ENCODE peak calls at places on chromosomes 7 and 10, in seven cellular contexts. E is anterior cingulate cortex; X is HT1080; H is activated T-cell treated with anti-CD3 and anti-CD28 coated beads for 48 hours; B is activated CD4-positive, alpha-beta T cell treated with anti-CD3 and anti-CD28 coated beads for 36 hours; J is OCI-LY7; Q is pancreas. L is an unnamed sample.

GRCh38 chr7:73701357-73701995 is 18.0 kb downstream of the STX1A start:
- DNase-seq in E (peak; percentile 39), X (peak; percentile 61), H (no peak), B (peak; percentile 59), J (peak; percentile 35), Q (peak; percentile 60), L (no peak)

GRCh38 chr7:157309990-157310668 is 26.7 kb upstream of the DNAJB6 start:
- DNase-seq in E (no peak), X (peak; percentile 98), H (no peak), B (no peak), J (no peak), Q (no peak), L (no peak)

GRCh38 chr10:45354261-45354660 is 19.8 kb upstream of the ALOX5 start:
- DNase-seq in E (no peak), X (peak; percentile 62), H (no peak), B (no peak), J (no peak), Q (no peak), L (no peak)

GRCh38 chr10:49076741-49077521 is 38.4 kb downstream of the VSTM4 start:
- DNase-seq in E (no peak), X (no peak), H (peak; percentile 8), B (peak; percentile 43), J (peak; percentile 54), Q (no peak), L (peak; percentile 8)

GRCh38 chr10:451021-451471 is 238.4 kb downstream of the DIP2C start:
- DNase-seq in E (no peak), X (no peak), H (peak; percentile 36), B (peak; percentile 77), J (peak; percentile 93), Q (no peak), L (peak; percentile 64)

GRCh38 chr7:132500727-132501410 is 75.4 kb downstream of the PLXNA4 start:
- DNase-seq in E (no peak), X (peak; percentile 23), H (no peak), B (no peak), J (no peak), Q (peak; percentile 40), L (no peak)

GRCh38 chr10:92920866-92921265 is 72.5 kb downstream of the EXOC6 start:
- DNase-seq in E (no peak), X (no peak), H (no peak), B (no peak), J (no peak), Q (no peak), L (no peak)

GRCh38 chr7:133977409-133978274 is 149.5 kb upstream of the LRGUK start:
- DNase-seq in E (no peak), X (no peak), H (no peak), B (no peak), J (peak; percentile 14), Q (no peak), L (no peak)

GRCh38 chr7:79282882-79283602 is 170.4 kb downstream of the MAGI2 start:
- DNase-seq in E (no peak), X (peak; percentile 68), H (no peak), B (no peak), J (no peak), Q (no peak), L (no peak)

GRCh38 chr7:146661435-146661834 is 544.8 kb downstream of the CNTNAP2 start:
- DNase-seq in E (no peak), X (no peak), H (no peak), B (no peak), J (no peak), Q (no peak), L (no peak)

GRCh38 chr10:124156524-124157225 is 63.3 kb upstream of the CHST15 start:
- DNase-seq in E (no peak), X (no peak), H (no peak), B (no peak), J (peak; percentile 29), Q (peak; percentile 28), L (no peak)

GRCh38 chr7:2016761-2017482 is 215.8 kb downstream of the MAD1L1 start:
- DNase-seq in E (no peak), X (no peak), H (no peak), B (peak; percentile 34), J (no peak), Q (no peak), L (no peak)

GRCh38 chr7:124856299-124856888 is 73.2 kb downstream of the POT1 start:
- DNase-seq in E (no peak), X (peak; percentile 66), H (no peak), B (no peak), J (peak; percentile 37), Q (no peak), L (no peak)

GRCh38 chr7:93723424-93724124 is 149.1 kb upstream of the CALCR start:
- DNase-seq in E (no peak), X (no peak), H (no peak), B (no peak), J (no peak), Q (no peak), L (no peak)

GRCh38 chr10:69994262-69994661 is 58.4 kb upstream of the MACROH2A2 start:
- DNase-seq in E (no peak), X (peak; percentile 72), H (no peak), B (peak; percentile 28), J (peak; percentile 49), Q (peak; percentile 14), L (no peak)

GRCh38 chr10:133216776-133217175 is 13.2 kb upstream of the UTF1 start:
- DNase-seq in E (no peak), X (no peak), H (no peak), B (no peak), J (no peak), Q (no peak), L (no peak)

GRCh38 chr7:146655928-146656797 is 539.6 kb downstream of the CNTNAP2 start:
- DNase-seq in E (no peak), X (peak; percentile 35), H (no peak), B (peak; percentile 12), J (no peak), Q (peak; percentile 31), L (no peak)

GRCh38 chr7:16753932-16754571 is 497 bp downstream of the TSPAN13 start:
- DNase-seq in E (peak; percentile 19), X (no peak), H (peak; percentile 3), B (peak; percentile 35), J (peak; percentile 35), Q (peak; percentile 52), L (no peak)